ENCODE peak calls at places on chromosomes 16 and 17, in four cellular contexts. One of them, this sample, is unnamed.

GRCh38 chr17:74243013-74243755 is 29.8 kb downstream of the TTYH2 start:
- DNase-seq in left lung: peak
- DNase-seq in AG10803: no peak
- DNase-seq in OCI-LY7: no peak
- DNase-seq in this sample: no peak

GRCh38 chr17:69018022-69018615 is 42.6 kb downstream of the ABCA9 start:
- DNase-seq in OCI-LY7: no peak
- DNase-seq in left lung: no peak
- DNase-seq in AG10803: no peak
- DNase-seq in this sample: no peak

GRCh38 chr16:72247821-72248253 is 75.9 kb upstream of the PMFBP1 start:
- DNase-seq in left lung: no peak
- DNase-seq in AG10803: peak
- DNase-seq in OCI-LY7: no peak
- DNase-seq in this sample: no peak

GRCh38 chr17:69577098-69577497 is 162.6 kb downstream of the MAP2K6 start:
- DNase-seq in left lung: no peak
- DNase-seq in AG10803: no peak
- DNase-seq in OCI-LY7: peak
- DNase-seq in this sample: no peak

GRCh38 chr16:14454391-14454790 is 175.7 kb downstream of the PARN start:
- DNase-seq in AG10803: peak
- DNase-seq in OCI-LY7: no peak
- DNase-seq in left lung: no peak
- DNase-seq in this sample: no peak

GRCh38 chr17:15966183-15966878 is 21.4 kb downstream of the ADORA2B start:
- DNase-seq in left lung: peak
- DNase-seq in OCI-LY7: no peak
- DNase-seq in AG10803: no peak
- DNase-seq in this sample: peak

GRCh38 chr16:3591436-3591803 is 14.2 kb upstream of the NLRC3 start:
- DNase-seq in AG10803: no peak
- DNase-seq in left lung: no peak
- DNase-seq in OCI-LY7: no peak
- DNase-seq in this sample: no peak

GRCh38 chr16:89343501-89344291 is 126.2 kb downstream of the ZNF778 start:
- DNase-seq in OCI-LY7: no peak
- DNase-seq in left lung: no peak
- DNase-seq in AG10803: peak
- DNase-seq in this sample: no peak

GRCh38 chr16:23640669-23640958 is 496 bp downstream of the PALB2 start:
- DNase-seq in AG10803: peak
- DNase-seq in left lung: no peak
- DNase-seq in OCI-LY7: peak
- DNase-seq in this sample: no peak

GRCh38 chr16:24189941-24190340 is 66.2 kb upstream of the CACNG3 start:
- DNase-seq in AG10803: no peak
- DNase-seq in left lung: no peak
- DNase-seq in OCI-LY7: no peak
- DNase-seq in this sample: no peak

GRCh38 chr17:36703860-36704266 is 102.5 kb downstream of the MRM1 start:
- DNase-seq in AG10803: no peak
- DNase-seq in OCI-LY7: peak
- DNase-seq in left lung: peak
- DNase-seq in this sample: peak

GRCh38 chr16:392450-393027 is 4.5 kb upstream of the NME4 start:
- DNase-seq in AG10803: no peak
- DNase-seq in left lung: no peak
- DNase-seq in OCI-LY7: no peak
- DNase-seq in this sample: peak

GRCh38 chr17:6097005-6097279 is 26.8 kb downstream of the WSCD1 start:
- DNase-seq in OCI-LY7: no peak
- DNase-seq in AG10803: no peak
- DNase-seq in left lung: no peak
- DNase-seq in this sample: no peak

GRCh38 chr17:81551458-81552243 is 502 bp downstream of the FAAP100 start:
- DNase-seq in AG10803: peak
- DNase-seq in left lung: no peak
- DNase-seq in OCI-LY7: peak
- DNase-seq in this sample: peak

GRCh38 chr17:39619786-39620101 is 7.0 kb upstream of the PPP1R1B start:
- DNase-seq in left lung: no peak
- DNase-seq in OCI-LY7: no peak
- DNase-seq in AG10803: no peak
- DNase-seq in this sample: no peak

GRCh38 chr16:24409045-24409444 is 130.3 kb upstream of the RBBP6 start:
- DNase-seq in AG10803: no peak
- DNase-seq in left lung: no peak
- DNase-seq in OCI-LY7: peak
- DNase-seq in this sample: no peak

GRCh38 chr16:79134300-79134699 is 466.2 kb downstream of the MAF start:
- DNase-seq in OCI-LY7: no peak
- DNase-seq in left lung: no peak
- DNase-seq in AG10803: no peak
- DNase-seq in this sample: no peak

GRCh38 chr16:17777461-17777863 is 306.7 kb upstream of the XYLT1 start:
- DNase-seq in left lung: no peak
- DNase-seq in OCI-LY7: no peak
- DNase-seq in AG10803: peak
- DNase-seq in this sample: no peak

GRCh38 chr16:22903716-22904115 is 89.8 kb downstream of the HS3ST2 start:
- DNase-seq in OCI-LY7: no peak
- DNase-seq in left lung: no peak
- DNase-seq in AG10803: no peak
- DNase-seq in this sample: no peak

GRCh38 chr17:60102632-60103047 is 23.9 kb upstream of the HEATR6 start:
- DNase-seq in AG10803: peak
- DNase-seq in OCI-LY7: peak
- DNase-seq in left lung: peak
- DNase-seq in this sample: no peak

GRCh38 chr17:77036136-77036840 is 104.5 kb upstream of the SEC14L1 start:
- DNase-seq in OCI-LY7: no peak
- DNase-seq in AG10803: no peak
- DNase-seq in left lung: no peak
- DNase-seq in this sample: no peak

GRCh38 chr16:62213763-62214162 is 177.5 kb upstream of the CDH8 start:
- DNase-seq in AG10803: no peak
- DNase-seq in OCI-LY7: peak
- DNase-seq in left lung: no peak
- DNase-seq in this sample: no peak

GRCh38 chr16:47413041-47413440 is 47.8 kb downstream of the ITFG1 start:
- DNase-seq in left lung: no peak
- DNase-seq in OCI-LY7: no peak
- DNase-seq in AG10803: no peak
- DNase-seq in this sample: no peak

GRCh38 chr16:66958857-66959644 is 2.0 kb upstream of the CES3 start:
- DNase-seq in AG10803: no peak
- DNase-seq in left lung: no peak
- DNase-seq in OCI-LY7: no peak
- DNase-seq in this sample: peak

GRCh38 chr16:84562174-84562815 is 55.6 kb downstream of the COTL1 start:
- DNase-seq in OCI-LY7: peak
- DNase-seq in left lung: peak
- DNase-seq in AG10803: no peak
- DNase-seq in this sample: no peak

GRCh38 chr17:7221281-7222092 is 1.7 kb downstream of the ACADVL start:
- DNase-seq in OCI-LY7: no peak
- DNase-seq in AG10803: no peak
- DNase-seq in left lung: no peak
- DNase-seq in this sample: no peak

GRCh38 chr17:78724544-78724943 is 57.5 kb downstream of the CYTH1 start:
- DNase-seq in OCI-LY7: no peak
- DNase-seq in AG10803: no peak
- DNase-seq in left lung: no peak
- DNase-seq in this sample: no peak
- H3K4me3 ChIP-seq in OCI-LY7: no peak
- H3K4me3 ChIP-seq in AG10803: no peak
- H3K4me3 ChIP-seq in left lung: no peak
- H3K4me3 ChIP-seq in this sample: no peak

GRCh38 chr17:50947844-50948514 is 81.8 kb upstream of the TOB1 start:
- DNase-seq in AG10803: no peak
- DNase-seq in OCI-LY7: no peak
- DNase-seq in left lung: peak
- DNase-seq in this sample: peak

GRCh38 chr17:50949128-50950001 is 83.2 kb upstream of the TOB1 start:
- DNase-seq in AG10803: no peak
- DNase-seq in OCI-LY7: no peak
- DNase-seq in left lung: no peak
- DNase-seq in this sample: peak

GRCh38 chr17:50948711-50949110 is 82.6 kb upstream of the TOB1 start:
- DNase-seq in OCI-LY7: no peak
- DNase-seq in AG10803: no peak
- DNase-seq in left lung: no peak
- DNase-seq in this sample: no peak

GRCh38 chr17:50952889-50953288 is 86.7 kb upstream of the TOB1 start:
- DNase-seq in left lung: no peak
- DNase-seq in OCI-LY7: no peak
- DNase-seq in AG10803: no peak
- DNase-seq in this sample: no peak

GRCh38 chr17:50950002-50950877 is 84.1 kb upstream of the TOB1 start:
- DNase-seq in AG10803: peak
- DNase-seq in OCI-LY7: peak
- DNase-seq in left lung: peak
- DNase-seq in this sample: peak
- H3K4me3 ChIP-seq in AG10803: peak
- H3K4me3 ChIP-seq in OCI-LY7: no peak
- H3K4me3 ChIP-seq in left lung: peak
- H3K4me3 ChIP-seq in this sample: peak

GRCh38 chr16:69253796-69254426 is 57.2 kb upstream of the VPS4A start:
- DNase-seq in left lung: no peak
- DNase-seq in AG10803: peak
- DNase-seq in OCI-LY7: no peak
- DNase-seq in this sample: no peak
- H3K4me3 ChIP-seq in left lung: no peak
- H3K4me3 ChIP-seq in AG10803: no peak
- H3K4me3 ChIP-seq in OCI-LY7: no peak
- H3K4me3 ChIP-seq in this sample: no peak

DNA sequence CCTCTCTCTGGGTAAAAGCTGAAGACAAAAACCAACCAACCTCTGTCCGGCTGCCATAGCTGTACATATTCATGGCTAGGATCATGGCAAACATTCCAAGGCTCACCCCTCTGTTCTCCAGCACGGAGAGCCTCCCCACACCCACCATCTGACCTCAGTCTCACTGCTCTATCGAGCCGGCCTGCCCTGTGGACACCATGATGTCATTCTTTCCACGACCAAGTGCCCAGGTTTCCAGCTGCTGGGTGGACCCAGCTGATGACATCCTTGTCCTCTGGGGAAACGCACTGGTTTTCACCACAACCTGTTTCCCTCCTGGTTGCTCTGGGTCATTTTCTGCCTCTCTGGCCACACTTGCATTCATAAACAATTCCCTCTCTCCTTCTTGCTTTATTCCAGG is 67.7 kb downstream of the NDEL1 start:
- DNase-seq in AG10803: no peak
- DNase-seq in OCI-LY7: no peak
- DNase-seq in left lung: no peak
- DNase-seq in this sample: no peak
- H3K4me3 ChIP-seq in AG10803: no peak
- H3K4me3 ChIP-seq in OCI-LY7: no peak
- H3K4me3 ChIP-seq in left lung: no peak
- H3K4me3 ChIP-seq in this sample: no peak

GRCh38 chr17:31488264-31488981 is 96.9 kb downstream of the RAB11FIP4 start:
- DNase-seq in OCI-LY7: peak
- DNase-seq in AG10803: no peak
- DNase-seq in left lung: peak
- DNase-seq in this sample: peak

GRCh38 chr17:31490019-31490383 is 98.5 kb downstream of the RAB11FIP4 start:
- DNase-seq in left lung: no peak
- DNase-seq in AG10803: no peak
- DNase-seq in OCI-LY7: no peak
- DNase-seq in this sample: no peak

GRCh38 chr17:31487648-31488263 is 96.3 kb downstream of the RAB11FIP4 start:
- DNase-seq in AG10803: peak
- DNase-seq in OCI-LY7: peak
- DNase-seq in left lung: peak
- DNase-seq in this sample: peak

GRCh38 chr17:31489295-31490018 is 98.0 kb downstream of the RAB11FIP4 start:
- DNase-seq in left lung: peak
- DNase-seq in AG10803: no peak
- DNase-seq in OCI-LY7: no peak
- DNase-seq in this sample: peak

GRCh38 chr17:31488982-31489294 is 97.5 kb downstream of the RAB11FIP4 start:
- DNase-seq in left lung: no peak
- DNase-seq in AG10803: no peak
- DNase-seq in OCI-LY7: no peak
- DNase-seq in this sample: peak
- H3K4me3 ChIP-seq in left lung: peak
- H3K4me3 ChIP-seq in AG10803: no peak
- H3K4me3 ChIP-seq in OCI-LY7: peak
- H3K4me3 ChIP-seq in this sample: peak

GRCh38 chr16:70553175-70553574 is 29.6 kb downstream of the SF3B3 start:
- DNase-seq in OCI-LY7: no peak
- DNase-seq in AG10803: peak
- DNase-seq in left lung: no peak
- DNase-seq in this sample: no peak
- H3K4me3 ChIP-seq in OCI-LY7: no peak
- H3K4me3 ChIP-seq in AG10803: no peak
- H3K4me3 ChIP-seq in left lung: no peak
- H3K4me3 ChIP-seq in this sample: no peak

GRCh38 chr16:86073763-86074493 is 175.0 kb downstream of the IRF8 start:
- DNase-seq in AG10803: no peak
- DNase-seq in OCI-LY7: no peak
- DNase-seq in left lung: peak
- DNase-seq in this sample: peak

GRCh38 chr16:86070971-86071370 is 172.0 kb downstream of the IRF8 start:
- DNase-seq in left lung: no peak
- DNase-seq in OCI-LY7: no peak
- DNase-seq in AG10803: no peak
- DNase-seq in this sample: peak

GRCh38 chr16:86071611-86072240 is 172.8 kb downstream of the IRF8 start:
- DNase-seq in left lung: no peak
- DNase-seq in AG10803: no peak
- DNase-seq in OCI-LY7: no peak
- DNase-seq in this sample: no peak

GRCh38 chr16:86073103-86073625 is 174.2 kb downstream of the IRF8 start:
- DNase-seq in AG10803: no peak
- DNase-seq in left lung: peak
- DNase-seq in OCI-LY7: no peak
- DNase-seq in this sample: no peak

GRCh38 chr16:86072328-86073102 is 173.6 kb downstream of the IRF8 start:
- DNase-seq in OCI-LY7: peak
- DNase-seq in AG10803: peak
- DNase-seq in left lung: peak
- DNase-seq in this sample: peak
- H3K4me3 ChIP-seq in OCI-LY7: no peak
- H3K4me3 ChIP-seq in AG10803: no peak
- H3K4me3 ChIP-seq in left lung: no peak
- H3K4me3 ChIP-seq in this sample: no peak